ENCODE peak calls at places on chromosomes 13 and 19, in five cellular contexts. P is cardiac muscle cell, R is adrenal gland, F is skeletal muscle cell, K is psoas muscle. X is an unnamed sample.

GRCh38 chr19:54390942-54391577 is 24.2 kb upstream of the TTYH1 start:
- DNase-seq in P (peak), R (peak), F (peak), K (no peak), X (peak)

GRCh38 chr19:32039446-32039845 is 306.0 kb upstream of the ZNF507 start:
- DNase-seq in P (no peak), R (no peak), F (no peak), K (no peak), X (no peak)

GRCh38 chr19:44687898-44688297 is 11.1 kb upstream of the CEACAM16 start:
- DNase-seq in P (no peak), R (no peak), F (no peak), K (no peak), X (no peak)

GRCh38 chr13:44719857-44720671 is 143.9 kb upstream of the TSC22D1 start:
- DNase-seq in P (no peak), R (no peak), F (peak), K (no peak), X (no peak)

GRCh38 chr13:34361528-34361927 is 543.6 kb downstream of the RFC3 start:
- DNase-seq in P (no peak), R (no peak), F (peak), K (no peak), X (no peak)

GRCh38 chr19:19213822-19214558 is 2.2 kb downstream of the NCAN start:
- DNase-seq in P (no peak), R (no peak), F (no peak), K (no peak), X (no peak)

GRCh38 chr13:33937373-33938087 is 119.6 kb downstream of the RFC3 start:
- DNase-seq in P (peak), R (no peak), F (no peak), K (no peak), X (no peak)

GRCh38 chr19:9848060-9848459 is 12.9 kb downstream of the PIN1 start:
- DNase-seq in P (peak), R (no peak), F (no peak), K (no peak), X (no peak)

GRCh38 chr19:19637186-19637522 is 6.3 kb downstream of the GMIP start:
- DNase-seq in P (no peak), R (no peak), F (no peak), K (no peak), X (no peak)

GRCh38 chr13:72782717-72783116 is 784 bp downstream of the PIBF1 start:
- DNase-seq in P (no peak), R (no peak), F (no peak), K (no peak), X (no peak)

GRCh38 chr19:38209152-38209551 is 14.9 kb downstream of the DPF1 start:
- DNase-seq in P (no peak), R (no peak), F (no peak), K (no peak), X (no peak)
- H3K4me3 ChIP-seq in P (no peak), R (no peak), F (peak), K (no peak), X (peak)

GRCh38 chr13:51000576-51001260 is 91.1 kb downstream of the RNASEH2B start:
- DNase-seq in P (no peak), R (peak), F (peak), K (peak), X (no peak)
- H3K4me3 ChIP-seq in P (no peak), R (no peak), F (no peak), K (no peak), X (no peak)

GRCh38 chr19:8610041-8610927 is at the start of gene ADAMTS10:
- DNase-seq in P (peak), R (peak), F (no peak), K (no peak), X (no peak)
- H3K4me3 ChIP-seq in P (peak), R (peak), F (peak), K (peak), X (peak)

GRCh38 chr19:13103585-13103923 is 896 bp upstream of the LYL1 start:
- DNase-seq in P (no peak), R (no peak), F (no peak), K (no peak), X (no peak)

GRCh38 chr19:13101590-13102415 is 855 bp downstream of the LYL1 start:
- DNase-seq in P (no peak), R (no peak), F (no peak), K (no peak), X (no peak)

GRCh38 chr19:13102416-13102665 is 317 bp downstream of the LYL1 start:
- DNase-seq in P (no peak), R (no peak), F (no peak), K (no peak), X (no peak)

GRCh38 chr19:13103961-13104847 is 1.5 kb upstream of the LYL1 start:
- DNase-seq in P (peak), R (peak), F (no peak), K (peak), X (no peak)

DNA sequence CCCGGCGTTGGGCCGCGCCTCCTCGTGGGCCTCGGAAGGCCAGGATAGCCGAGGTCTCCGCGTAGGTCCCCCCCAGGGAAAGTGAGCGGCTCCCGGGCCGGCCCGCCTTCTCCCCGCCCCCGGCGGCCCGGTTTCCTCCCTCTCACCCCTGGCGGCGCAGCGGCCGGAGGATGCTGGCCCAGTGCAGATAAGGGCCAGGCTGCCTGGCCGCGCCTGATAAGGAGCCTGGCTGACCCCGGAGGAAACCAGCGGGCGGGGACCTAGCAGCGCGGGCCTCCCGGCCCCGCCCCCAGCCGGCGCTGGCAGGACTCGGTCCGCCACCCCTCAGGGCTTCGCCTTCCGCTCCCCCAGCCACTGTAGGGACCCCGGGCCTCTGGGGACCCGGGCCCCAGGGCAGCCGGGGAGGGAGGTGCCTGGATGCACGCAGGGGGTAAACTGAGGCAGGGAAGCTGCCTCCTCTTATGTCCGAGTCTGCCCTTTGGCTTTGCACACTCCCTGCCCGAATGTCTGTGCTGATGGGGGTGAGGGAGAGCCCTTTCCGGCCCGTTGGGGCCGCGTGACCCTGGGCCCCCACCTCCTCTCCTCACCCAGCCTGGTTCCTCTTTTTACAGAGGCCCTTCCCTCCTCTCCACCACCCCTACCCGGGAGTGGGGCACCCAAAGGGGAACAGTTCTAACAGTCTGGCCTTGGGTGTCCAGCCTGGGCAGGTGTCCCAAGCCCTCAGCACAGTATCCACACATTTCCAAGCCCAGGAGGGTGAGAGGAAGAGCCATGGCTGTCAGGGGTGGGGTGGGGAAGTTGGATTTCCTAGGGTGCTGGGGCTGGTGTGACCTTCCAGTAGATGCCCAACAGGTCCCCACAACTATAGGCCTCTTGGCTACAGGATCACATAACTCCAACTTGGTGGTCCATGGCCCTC is at the start of gene LYL1:
- DNase-seq in P (peak), R (peak), F (no peak), K (peak), X (no peak)
- H3K4me3 ChIP-seq in P (peak), R (peak), F (peak), K (peak), X (peak)

GRCh38 chr13:24273926-24274325 is 35.5 kb upstream of the C1QTNF9 start:
- DNase-seq in P (no peak), R (no peak), F (no peak), K (no peak), X (no peak)

GRCh38 chr13:24271611-24272451 is 37.5 kb upstream of the C1QTNF9 start:
- DNase-seq in P (no peak), R (peak), F (peak), K (peak), X (no peak)

GRCh38 chr13:24271231-24271610 is 38.2 kb upstream of the C1QTNF9 start:
- DNase-seq in P (no peak), R (no peak), F (no peak), K (no peak), X (no peak)

GRCh38 chr13:24274452-24274971 is 34.9 kb upstream of the C1QTNF9 start:
- DNase-seq in P (no peak), R (no peak), F (no peak), K (no peak), X (no peak)

GRCh38 chr13:24272452-24273161 is 36.8 kb upstream of the C1QTNF9 start:
- DNase-seq in P (no peak), R (peak), F (no peak), K (no peak), X (no peak)
- H3K4me3 ChIP-seq in P (no peak), R (peak), F (no peak), K (peak), X (no peak)

GRCh38 chr19:7415163-7415856 is 66.6 kb downstream of the ARHGEF18 start:
- DNase-seq in P (no peak), R (no peak), F (no peak), K (no peak), X (no peak)

GRCh38 chr19:7413629-7414028 is 64.9 kb downstream of the ARHGEF18 start:
- DNase-seq in P (no peak), R (no peak), F (no peak), K (no peak), X (no peak)

GRCh38 chr19:7418575-7418974 is 69.8 kb downstream of the ARHGEF18 start:
- DNase-seq in P (no peak), R (no peak), F (no peak), K (no peak), X (no peak)

GRCh38 chr19:7417671-7418324 is 69.1 kb downstream of the ARHGEF18 start:
- DNase-seq in P (no peak), R (no peak), F (no peak), K (no peak), X (no peak)

DNA sequence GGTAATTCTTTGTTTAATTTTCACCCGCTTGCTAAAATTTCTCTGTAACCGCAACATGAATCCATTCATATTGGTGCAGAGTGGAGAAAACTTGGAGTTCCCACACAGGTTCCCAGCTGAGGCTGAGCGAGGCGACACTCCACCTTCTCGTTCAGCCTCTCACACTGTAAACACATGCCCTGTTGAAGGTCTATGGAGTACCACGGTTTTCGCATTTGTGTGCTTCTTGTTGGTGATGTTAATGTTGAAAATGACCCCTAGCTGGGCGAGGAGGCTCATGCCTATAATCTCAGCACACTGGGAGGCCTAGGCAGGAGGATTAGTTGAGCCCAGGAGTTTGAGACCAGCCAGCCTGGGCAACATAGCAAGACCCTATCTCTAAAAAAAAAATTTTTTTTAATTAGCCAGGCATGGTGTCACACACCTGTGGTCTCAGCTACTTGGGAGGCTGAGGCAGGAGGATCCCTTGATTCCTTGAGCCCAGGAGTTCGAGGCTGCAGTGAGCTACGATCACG is 67.2 kb downstream of the ARHGEF18 start:
- DNase-seq in P (no peak), R (no peak), F (no peak), K (no peak), X (no peak)
- H3K4me3 ChIP-seq in P (no peak), R (no peak), F (no peak), K (no peak), X (no peak)

GRCh38 chr13:39023761-39024160 is 14.1 kb downstream of the PROSER1 start:
- DNase-seq in P (no peak), R (no peak), F (no peak), K (no peak), X (no peak)
- H3K4me3 ChIP-seq in P (no peak), R (no peak), F (no peak), K (no peak), X (no peak)

DNA sequence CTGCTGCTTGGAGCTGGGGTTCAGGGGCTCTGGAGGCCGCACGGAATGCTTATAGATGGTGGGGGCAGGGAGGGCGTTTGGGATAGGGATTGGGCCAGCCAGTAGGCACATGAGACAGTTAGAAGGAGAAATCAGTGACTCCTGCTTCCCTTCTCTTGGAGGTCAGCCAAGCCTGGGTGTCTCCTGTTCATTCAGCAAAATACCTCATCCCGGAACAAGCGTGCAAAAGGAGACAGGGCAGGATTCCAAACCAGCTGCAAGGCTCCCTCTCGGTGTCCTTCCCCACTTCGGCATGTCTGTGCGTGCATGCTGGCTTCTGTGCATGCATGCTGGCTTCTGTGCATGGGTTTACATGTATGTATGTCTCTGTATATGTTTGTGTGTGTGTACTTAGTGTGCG is 37.3 kb upstream of the PEPD start:
- DNase-seq in P (no peak), R (no peak), F (peak), K (no peak), X (no peak)
- H3K4me3 ChIP-seq in P (no peak), R (no peak), F (no peak), K (no peak), X (no peak)

GRCh38 chr13:107144432-107144831 is 576.5 kb upstream of the ARGLU1 start:
- DNase-seq in P (no peak), R (no peak), F (no peak), K (no peak), X (no peak)
- H3K4me3 ChIP-seq in P (no peak), R (no peak), F (no peak), K (no peak), X (no peak)

GRCh38 chr13:99404005-99404755 is 97.0 kb upstream of the GPR183 start:
- DNase-seq in P (peak), R (no peak), F (no peak), K (no peak), X (no peak)
- H3K4me3 ChIP-seq in P (no peak), R (no peak), F (no peak), K (no peak), X (no peak)

X was measured in neuronal stem cell.